ENCODE peak calls at places on chromosomes 11 and 22, in eight cellular contexts. I, A, S, T, W, M, Z and H are unnamed samples.

GRCh38 chr11:59112494-59112893 is 5.5 kb downstream of the FAM111B start:
- DNase-seq in I (no peak), A (no peak), S (no peak), T (no peak), W (no peak), M (no peak), Z (no peak), H (no peak)

GRCh38 chr11:3073029-3073435 is 15.8 kb upstream of the CARS1 start:
- DNase-seq in I (no peak), A (no peak), S (no peak), T (no peak), W (no peak), M (no peak), Z (no peak), H (no peak)

GRCh38 chr22:19871023-19871844 is 16.6 kb upstream of the GNB1L start:
- DNase-seq in I (no peak), A (no peak), S (peak), T (peak), W (no peak), M (no peak), Z (no peak), H (no peak)

GRCh38 chr11:64598106-64598796 is 7.2 kb downstream of the SLC22A12 start:
- DNase-seq in I (no peak), A (no peak), S (no peak), T (no peak), W (no peak), M (no peak), Z (no peak), H (no peak)

GRCh38 chr11:3996651-3997050 is 97.9 kb upstream of the RRM1 start:
- DNase-seq in I (no peak), A (no peak), S (no peak), T (no peak), W (no peak), M (no peak), Z (no peak), H (no peak)

GRCh38 chr11:83502041-83502440 is 215.9 kb upstream of the CCDC90B start:
- DNase-seq in I (no peak), A (no peak), S (no peak), T (no peak), W (no peak), M (no peak), Z (no peak), H (no peak)

GRCh38 chr11:87185228-87185627 is 147.5 kb downstream of the TMEM135 start:
- DNase-seq in I (no peak), A (no peak), S (no peak), T (no peak), W (no peak), M (no peak), Z (no peak), H (no peak)

GRCh38 chr11:19660076-19660475 is 52.6 kb upstream of the NAV2 start:
- DNase-seq in I (no peak), A (peak), S (no peak), T (no peak), W (no peak), M (no peak), Z (no peak), H (no peak)

GRCh38 chr22:48146426-48146825 is 1384.0 kb downstream of the TBC1D22A start:
- DNase-seq in I (no peak), A (no peak), S (no peak), T (peak), W (no peak), M (no peak), Z (no peak), H (no peak)

GRCh38 chr11:114259124-114259526 is 37.1 kb upstream of the NNMT start:
- DNase-seq in I (no peak), A (no peak), S (no peak), T (peak), W (peak), M (no peak), Z (no peak), H (no peak)

GRCh38 chr11:117828641-117829368 is 4.3 kb upstream of the FXYD2 start:
- DNase-seq in I (no peak), A (no peak), S (no peak), T (peak), W (peak), M (peak), Z (no peak), H (peak)

GRCh38 chr11:77092382-77092781 is 10.3 kb upstream of the OMP start:
- DNase-seq in I (no peak), A (no peak), S (no peak), T (no peak), W (no peak), M (no peak), Z (no peak), H (no peak)

GRCh38 chr11:11230802-11231562 is 122.1 kb downstream of the CSNK2A3 start:
- DNase-seq in I (no peak), A (no peak), S (peak), T (peak), W (peak), M (no peak), Z (peak), H (no peak)
- TF ChIP-seq CTCF in I (peak), A (peak), S (peak), T (no peak), W (no peak), M (peak), Z (peak), H (no peak)

GRCh38 chr22:23897320-23897719 is 3.1 kb downstream of the MIF start:
- DNase-seq in I (no peak), A (no peak), S (no peak), T (no peak), W (no peak), M (no peak), Z (no peak), H (no peak)
- TF ChIP-seq CTCF in I (no peak), A (no peak), S (no peak), T (no peak), W (no peak), M (no peak), Z (no peak), H (no peak)

DNA sequence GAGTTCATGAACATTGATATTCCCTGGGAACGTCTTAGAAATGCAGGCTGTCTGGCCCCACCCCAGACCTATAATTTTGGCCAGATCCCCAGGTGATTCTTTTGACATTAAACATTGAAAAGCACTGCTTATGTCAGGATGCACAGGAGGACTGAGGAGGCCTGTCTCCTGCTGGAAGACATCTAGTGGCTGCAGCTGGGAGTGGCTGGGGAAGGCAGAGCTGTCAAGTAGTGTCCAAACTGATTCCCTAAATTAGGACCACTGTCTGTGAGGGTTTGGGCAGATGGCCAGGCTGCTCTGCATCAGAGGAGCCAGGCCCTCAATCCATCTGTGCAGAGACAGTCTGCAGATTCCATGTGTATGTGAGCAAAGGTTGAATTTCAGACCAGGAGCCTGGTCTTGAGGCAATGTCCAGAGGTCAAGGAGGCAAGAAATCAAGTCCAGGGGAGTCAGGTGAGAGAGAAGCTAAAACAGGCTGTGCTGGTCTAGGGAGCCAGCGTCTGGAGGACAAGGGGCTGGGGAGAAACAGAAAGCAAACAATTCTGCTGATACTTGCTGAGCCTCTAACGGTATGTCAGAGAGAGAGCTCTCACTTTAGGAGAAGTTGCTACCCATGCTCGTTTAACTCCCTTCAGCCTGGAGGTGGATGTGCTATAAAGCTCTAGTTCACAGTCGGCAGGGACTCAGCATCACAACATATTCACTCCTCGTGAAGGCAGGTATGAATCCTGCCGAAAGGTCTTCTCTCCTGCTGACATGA is 15.3 kb upstream of the SYTL2 start:
- DNase-seq in I (no peak), A (peak), S (peak), T (no peak), W (peak), M (no peak), Z (peak), H (no peak)
- TF ChIP-seq CTCF in I (peak), A (peak), S (peak), T (no peak), W (no peak), M (peak), Z (peak), H (no peak)

DNA sequence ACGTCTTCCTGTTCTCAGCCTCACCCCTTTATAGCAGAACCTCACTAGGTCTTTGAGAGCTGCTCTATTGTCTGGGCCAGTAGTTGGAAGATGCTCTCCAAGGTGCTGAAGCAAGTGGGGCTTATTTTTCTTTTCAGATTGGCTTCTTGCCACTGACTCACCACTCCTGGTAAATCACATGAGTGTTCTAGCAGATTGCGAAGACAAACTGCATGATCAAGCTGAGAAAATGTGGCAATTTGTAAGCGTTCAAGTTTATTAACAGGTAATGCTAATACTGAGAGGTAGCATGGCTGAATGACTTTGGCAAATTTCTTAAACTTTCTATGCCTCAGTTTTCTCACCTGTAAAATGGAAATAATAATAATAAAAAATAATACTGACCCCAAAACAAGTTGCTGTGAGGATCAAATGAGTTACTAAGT is 59.2 kb downstream of the CACNG2 start:
- DNase-seq in I (peak), A (peak), S (peak), T (no peak), W (peak), M (peak), Z (peak), H (no peak)
- TF ChIP-seq CTCF in I (no peak), A (no peak), S (no peak), T (no peak), W (no peak), M (no peak), Z (no peak), H (no peak)

DNA sequence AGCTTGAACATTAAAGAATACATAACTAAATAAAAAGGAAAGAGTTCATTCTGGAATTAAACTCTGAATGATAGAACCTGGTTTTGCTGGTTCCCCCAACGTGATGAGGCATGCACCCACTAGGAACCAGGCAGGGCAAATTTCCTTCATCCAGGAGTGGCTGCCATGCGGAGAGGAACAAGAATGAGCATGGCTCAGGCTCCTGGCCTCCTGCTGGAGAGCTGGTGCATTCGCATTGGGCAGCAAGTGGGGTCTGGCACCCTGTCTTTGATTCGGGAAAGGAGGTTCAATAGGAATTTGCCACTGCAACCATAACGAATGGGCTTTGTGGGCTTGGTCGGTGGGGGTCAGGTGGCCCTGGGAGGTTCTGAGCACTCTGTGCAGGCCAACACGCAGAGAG is 169.8 kb upstream of the TENM4 start:
- DNase-seq in I (no peak), A (no peak), S (peak), T (no peak), W (no peak), M (no peak), Z (no peak), H (no peak)
- TF ChIP-seq CTCF in I (no peak), A (no peak), S (no peak), T (no peak), W (no peak), M (peak), Z (no peak), H (no peak)

DNA sequence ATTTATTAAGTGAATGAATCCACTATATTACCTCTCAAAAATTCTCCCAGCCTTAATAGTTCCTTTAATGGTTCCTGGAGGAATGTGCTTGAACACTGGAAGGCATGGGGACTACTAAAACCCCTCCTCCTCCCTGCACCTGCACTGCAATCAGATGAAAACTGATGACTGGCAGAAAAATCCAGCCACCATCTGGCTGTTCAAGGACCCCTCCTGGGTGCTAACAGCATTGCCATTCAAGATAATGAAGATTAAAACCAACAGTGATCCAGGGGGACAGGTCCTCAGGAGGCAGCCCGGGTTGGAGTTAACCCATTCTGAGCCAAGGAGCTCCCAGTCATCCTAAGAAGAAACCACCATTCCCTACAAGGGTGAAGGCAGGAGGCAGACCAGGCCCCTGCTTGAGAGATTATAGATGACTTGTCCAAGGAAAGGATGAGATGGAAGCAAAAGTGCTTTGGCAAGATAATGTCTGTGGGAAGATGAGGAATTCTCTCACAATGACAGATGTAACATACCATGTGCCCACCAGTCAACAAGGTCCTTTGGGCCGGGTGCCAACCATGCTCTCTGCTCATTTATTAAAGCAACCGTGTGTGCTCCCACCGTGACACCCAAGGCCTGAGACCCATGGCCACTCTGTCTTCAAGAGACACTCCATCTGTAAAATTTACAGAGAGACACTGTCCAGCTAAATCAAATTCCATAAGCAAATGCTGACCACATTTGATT is 90.6 kb downstream of the LARGE1 start:
- DNase-seq in I (no peak), A (no peak), S (no peak), T (no peak), W (no peak), M (no peak), Z (no peak), H (no peak)
- TF ChIP-seq CTCF in I (no peak), A (no peak), S (no peak), T (no peak), W (no peak), M (no peak), Z (no peak), H (no peak)

GRCh38 chr22:26585104-26585790 is 4.7 kb downstream of the TPST2 start:
- DNase-seq in I (peak), A (peak), S (no peak), T (peak), W (peak), M (no peak), Z (no peak), H (no peak)
- TF ChIP-seq CTCF in I (no peak), A (no peak), S (no peak), T (no peak), W (no peak), M (peak), Z (no peak), H (no peak)